ENCODE peak calls at places on chromosome 10, in six cellular contexts. U is Panc1, I is uterus, F is suprapubic skin, N is hepatocyte, V is upper lobe of right lung. J is an unnamed sample. For H3K4me1, the result is how much of the 10 kb centered on the place peaks cover.

GRCh38 chr10:6074489-6075301 is 12.5 kb upstream of the IL2RA start:
- DNase-seq in V (no peak), N (no peak), I (no peak), F (no peak), U (no peak), J (no peak)

GRCh38 chr10:79202188-79203013 is 133.6 kb downstream of the ZMIZ1 start:
- DNase-seq in V (peak), I (no peak), F (no peak), N (peak), U (no peak), J (no peak)

GRCh38 chr10:118832242-118832651 is 77.5 kb upstream of the CACUL1 start:
- DNase-seq in V (no peak), I (peak), U (no peak), N (no peak), F (no peak), J (peak)

GRCh38 chr10:20949967-20950366 is 52.9 kb upstream of the NEBL start:
- DNase-seq in F (no peak), N (no peak), U (no peak), V (no peak), I (no peak), J (no peak)

GRCh38 chr10:21146446-21146789 is 249.3 kb upstream of the NEBL start:
- DNase-seq in N (no peak), I (no peak), U (no peak), V (no peak), F (no peak), J (no peak)

GRCh38 chr10:86942441-86943315 is 14.7 kb downstream of the MMRN2 start:
- DNase-seq in N (no peak), F (peak), U (no peak), V (no peak), I (no peak), J (no peak)

GRCh38 chr10:119296703-119297102 is 89.3 kb downstream of the GRK5 start:
- DNase-seq in U (no peak), I (no peak), V (no peak), N (no peak), F (no peak), J (peak)

GRCh38 chr10:127332631-127333030 is 136.2 kb upstream of the INSYN2A start:
- DNase-seq in N (no peak), F (no peak), V (no peak), I (no peak), U (no peak), J (no peak)

GRCh38 chr10:79380125-79380917 is 33.1 kb downstream of the PPIF start:
- DNase-seq in I (peak), N (peak), F (no peak), U (no peak), V (no peak), J (peak)

GRCh38 chr10:5659702-5660528 is 6.5 kb downstream of the ASB13 start:
- DNase-seq in I (peak), U (no peak), N (peak), F (no peak), V (peak), J (no peak)

GRCh38 chr10:102917314-102917961 is 656 bp upstream of the CNNM2 start:
- DNase-seq in I (peak), F (peak), N (peak), V (peak), U (peak), J (peak)

GRCh38 chr10:88280518-88280917 is 302.6 kb downstream of the RNLS start:
- DNase-seq in U (no peak), V (no peak), I (no peak), F (no peak), N (no peak), J (no peak)

GRCh38 chr10:8183241-8183704 is 128.8 kb downstream of the GATA3 start:
- DNase-seq in N (peak), V (no peak), F (no peak), I (no peak), U (no peak), J (no peak)

GRCh38 chr10:79495791-79496190 is 16.5 kb upstream of the EIF5AL1 start:
- DNase-seq in U (no peak), V (no peak), F (no peak), N (no peak), I (no peak), J (no peak)

GRCh38 chr10:35378547-35379210 is 42.4 kb downstream of the CCNY start:
- DNase-seq in N (no peak), U (no peak), F (no peak), V (no peak), I (no peak), J (no peak)

GRCh38 chr10:70169661-70170364 is 501 bp downstream of the SAR1A start:
- DNase-seq in V (no peak), F (no peak), N (peak), U (no peak), I (no peak), J (no peak)

GRCh38 chr10:118032564-118032963 is 14.2 kb downstream of the RAB11FIP2 start:
- DNase-seq in F (no peak), V (no peak), I (no peak), N (no peak), U (no peak), J (no peak)

GRCh38 chr10:124533266-124533665 is 71.6 kb downstream of the LHPP start:
- DNase-seq in V (no peak), N (no peak), U (no peak), F (no peak), I (no peak), J (no peak)

GRCh38 chr10:70459771-70460490 is 18.4 kb upstream of the NODAL start:
- DNase-seq in I (no peak), V (no peak), F (no peak), U (no peak), N (no peak), J (no peak)

GRCh38 chr10:80158598-80159127 is 26.1 kb downstream of the PLAC9 start:
- DNase-seq in F (peak), V (no peak), U (peak), I (peak), N (peak), J (peak)

GRCh38 chr10:93080350-93081046 is 6.8 kb downstream of the CYP26A1 start:
- DNase-seq in U (no peak), N (peak), V (no peak), F (no peak), I (no peak), J (no peak)

GRCh38 chr10:43125881-43126731 is 12.1 kb upstream of the CSGALNACT2 start:
- DNase-seq in U (no peak), V (peak), F (peak), I (no peak), N (no peak), J (no peak)
- H3K27ac ChIP-seq in U (no peak), V (no peak), F (no peak), I (no peak), N (no peak), J (no peak)

GRCh38 chr10:17801507-17801906 is 7.6 kb upstream of the MRC1 start:
- DNase-seq in V (no peak), I (no peak), U (no peak), F (no peak), N (no peak), J (no peak)
- TF ChIP-seq CTCF in V (peak), I (no peak), U (no peak), F (no peak), N (no peak), J (no peak)

GRCh38 chr10:85919358-85920022 is 447.1 kb downstream of the GRID1 start:
- DNase-seq in N (no peak), I (peak), U (no peak), F (no peak), V (no peak), J (no peak)

GRCh38 chr10:85922363-85923129 is 444.0 kb downstream of the GRID1 start:
- DNase-seq in V (no peak), N (no peak), U (no peak), F (no peak), I (peak), J (no peak)

GRCh38 chr10:85921789-85922188 is 444.8 kb downstream of the GRID1 start:
- DNase-seq in U (no peak), F (no peak), I (no peak), N (no peak), V (no peak), J (no peak)

GRCh38 chr10:85918371-85918770 is 448.2 kb downstream of the GRID1 start:
- DNase-seq in V (no peak), I (no peak), U (no peak), F (no peak), N (no peak), J (no peak)

DNA sequence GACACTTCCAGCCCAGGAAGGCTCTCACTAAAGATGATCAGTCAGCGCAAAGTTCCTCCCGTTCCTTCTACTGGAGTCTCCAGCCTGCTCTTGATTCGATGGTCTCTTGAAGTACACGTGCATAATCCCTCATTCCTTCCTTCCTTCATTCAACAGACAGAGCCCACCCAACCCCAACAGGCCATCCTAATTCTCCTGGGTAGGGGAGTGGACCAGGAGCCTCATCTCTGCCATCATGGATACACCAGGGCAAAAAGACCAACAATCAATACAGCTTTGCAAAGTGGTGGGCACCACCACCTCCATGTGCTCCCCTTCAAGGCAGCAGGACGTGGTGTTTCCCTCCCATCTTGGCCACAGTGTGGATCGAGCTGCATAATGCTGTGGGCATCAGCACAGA is 446.3 kb downstream of the GRID1 start:
- DNase-seq in V (no peak), I (no peak), N (no peak), F (no peak), U (no peak), J (no peak)
- H3K4me1 ChIP-seq in V (under half), I (under half), N (under half), F (under half), U (under half), J (under half)

GRCh38 chr10:133247681-133248333 is 10.2 kb downstream of the VENTX start:
- DNase-seq in U (no peak), V (no peak), N (no peak), I (no peak), F (no peak), J (no peak)
- H3K27ac ChIP-seq in U (no peak), V (no peak), N (no peak), I (no peak), F (no peak), J (no peak)

GRCh38 chr10:110919349-110919931 is at the start of gene SHOC2:
- DNase-seq in I (peak), N (peak), F (peak), U (no peak), V (peak), J (peak)

GRCh38 chr10:110916554-110917346 is 2.2 kb downstream of the BBIP1 start:
- DNase-seq in I (no peak), F (no peak), N (no peak), V (no peak), U (no peak), J (no peak)

GRCh38 chr10:110918269-110918632 is 729 bp downstream of the BBIP1 start:
- DNase-seq in F (peak), I (peak), N (peak), V (peak), U (peak), J (peak)

GRCh38 chr10:110919971-110920881 is 822 bp downstream of the SHOC2 start:
- DNase-seq in U (no peak), N (peak), I (peak), F (peak), V (peak), J (peak)

GRCh38 chr10:110918633-110919348 is at the start of gene BBIP1:
- DNase-seq in F (no peak), U (peak), N (peak), I (no peak), V (no peak), J (no peak)
- TF ChIP-seq CTCF in F (no peak), U (no peak), N (no peak), I (no peak), V (no peak), J (no peak)

DNA sequence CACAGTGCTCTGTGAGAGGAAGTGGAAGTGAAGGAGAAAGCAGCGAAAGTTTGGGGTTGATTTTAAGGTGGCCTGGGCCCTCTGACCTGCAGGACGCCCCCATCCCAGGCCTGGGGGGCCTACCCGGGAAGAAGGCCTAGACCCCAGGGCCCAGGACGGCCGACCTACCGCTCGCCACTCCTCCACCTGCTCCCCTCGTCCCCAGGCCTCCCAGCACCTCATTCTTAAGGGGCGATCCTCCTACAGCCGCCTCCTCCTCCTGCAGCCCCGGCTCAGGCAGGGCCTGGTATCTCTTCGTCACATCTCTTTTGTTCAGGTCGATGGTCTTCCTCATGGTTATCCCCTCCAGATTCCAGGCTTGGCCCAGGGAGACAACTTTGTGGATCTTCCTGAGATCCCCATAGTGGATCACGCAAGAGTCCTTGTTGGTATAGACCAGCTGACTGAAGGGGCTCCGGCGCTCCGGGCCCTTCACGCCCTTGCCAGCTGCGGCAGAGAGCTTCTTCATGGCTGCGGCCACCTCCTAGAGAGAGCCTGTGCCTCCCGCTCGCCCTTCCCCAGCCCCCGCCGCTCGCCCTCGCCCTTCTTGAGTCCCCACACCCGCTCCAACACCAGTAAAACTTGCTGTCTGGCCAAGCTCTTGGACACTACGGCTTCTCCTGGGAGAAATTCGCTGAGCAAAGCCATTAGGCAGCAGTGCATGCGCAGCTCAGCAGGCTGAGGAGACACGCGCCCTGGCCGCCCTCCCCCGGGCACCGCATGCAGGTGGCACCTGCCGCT is 117.4 kb downstream of the OR13A1 start:
- DNase-seq in F (no peak), N (no peak), I (no peak), V (no peak), U (no peak), J (no peak)
- H3K4me1 ChIP-seq in F (under half), N (under half), I (under half), V (under half), U (under half), J (under half)

GRCh38 chr10:29627201-29628105 is 7.3 kb downstream of the SVIL start:
- DNase-seq in N (no peak), I (no peak), F (no peak), V (no peak), U (no peak), J (no peak)
- H3K27ac ChIP-seq in N (no peak), I (peak), F (peak), V (peak), U (peak), J (peak)